ENCODE peak calls at places on chromosomes 5 and 9, in four cellular contexts. K, U, G and A are unnamed samples. For H3K4me1 and H3K9me3, the result is how much of the 10 kb centered on the place peaks cover.

GRCh38 chr5:176821441-176821840 is 11.1 kb downstream of the UNC5A start:
- DNase-seq in U (no peak), G (no peak), K (no peak), A (no peak)

GRCh38 chr5:56415356-56415765 is 182.2 kb upstream of the ANKRD55 start:
- DNase-seq in U (peak), K (peak), G (no peak), A (peak)

GRCh38 chr5:163953883-163954282 is 448.5 kb downstream of the MAT2B start:
- DNase-seq in G (no peak), U (no peak), K (no peak), A (no peak)

GRCh38 chr5:51024263-51024662 is 357.8 kb downstream of the PARP8 start:
- DNase-seq in U (no peak), K (no peak), G (no peak), A (no peak)

GRCh38 chr9:18115131-18115530 is 358.8 kb upstream of the ADAMTSL1 start:
- DNase-seq in G (no peak), K (no peak), U (no peak), A (no peak)

GRCh38 chr5:157143127-157143959 is 678 bp upstream of the MED7 start:
- DNase-seq in K (peak), U (peak), G (no peak), A (peak)

GRCh38 chr9:86751207-86751606 is 196.1 kb downstream of the GAS1 start:
- DNase-seq in G (no peak), K (no peak), U (no peak), A (no peak)

GRCh38 chr9:124266826-124267201 is 9.1 kb downstream of the NEK6 start:
- DNase-seq in G (no peak), K (no peak), U (no peak), A (no peak)

GRCh38 chr5:30959238-30959637 is 234.2 kb upstream of the CDH6 start:
- DNase-seq in K (no peak), G (no peak), U (no peak), A (no peak)

GRCh38 chr9:126482361-126483044 is 131.2 kb upstream of the LMX1B start:
- DNase-seq in G (no peak), K (peak), U (peak), A (peak)

GRCh38 chr5:69491027-69491426 is 1.6 kb upstream of the OCLN start:
- DNase-seq in U (no peak), G (no peak), K (no peak), A (no peak)

GRCh38 chr9:127935765-127936221 is 1.9 kb downstream of the DPM2 start:
- DNase-seq in G (no peak), U (peak), K (no peak), A (no peak)

GRCh38 chr5:150527038-150527437 is 19.1 kb downstream of the NDST1 start:
- DNase-seq in K (no peak), G (no peak), U (no peak), A (no peak)

GRCh38 chr5:138661342-138661975 is 86.3 kb upstream of the HSPA9 start:
- DNase-seq in U (no peak), K (no peak), G (no peak), A (no peak)

GRCh38 chr5:77892061-77893010 is 116.2 kb upstream of the TBCA start:
- DNase-seq in G (no peak), U (no peak), K (no peak), A (no peak)

GRCh38 chr5:33364406-33364805 is 76.4 kb upstream of the TARS1 start:
- DNase-seq in K (no peak), U (no peak), G (peak), A (no peak)

GRCh38 chr9:110066929-110067716 is 140.8 kb downstream of the C9orf152 start:
- DNase-seq in G (peak), U (no peak), K (no peak), A (no peak)

GRCh38 chr5:150301170-150301505 is 1.6 kb downstream of the ARSI start:
- DNase-seq in U (no peak), K (no peak), G (no peak), A (peak)

GRCh38 chr5:176825957-176826356 is 15.6 kb downstream of the UNC5A start:
- DNase-seq in U (no peak), K (no peak), G (no peak), A (no peak)

GRCh38 chr5:66246621-66247020 is 102.5 kb downstream of the SREK1 start:
- DNase-seq in U (no peak), K (no peak), G (no peak), A (no peak)

GRCh38 chr9:5621327-5621726 is 7.6 kb upstream of the RIC1 start:
- DNase-seq in K (no peak), U (no peak), G (peak), A (no peak)

GRCh38 chr9:5624655-5625054 is 4.3 kb upstream of the RIC1 start:
- DNase-seq in G (no peak), K (no peak), U (no peak), A (no peak)

GRCh38 chr9:5622019-5622418 is 6.9 kb upstream of the RIC1 start:
- DNase-seq in U (no peak), K (no peak), G (no peak), A (no peak)

GRCh38 chr9:5617749-5618148 is 11.2 kb upstream of the RIC1 start:
- DNase-seq in U (no peak), K (no peak), G (no peak), A (no peak)

DNA sequence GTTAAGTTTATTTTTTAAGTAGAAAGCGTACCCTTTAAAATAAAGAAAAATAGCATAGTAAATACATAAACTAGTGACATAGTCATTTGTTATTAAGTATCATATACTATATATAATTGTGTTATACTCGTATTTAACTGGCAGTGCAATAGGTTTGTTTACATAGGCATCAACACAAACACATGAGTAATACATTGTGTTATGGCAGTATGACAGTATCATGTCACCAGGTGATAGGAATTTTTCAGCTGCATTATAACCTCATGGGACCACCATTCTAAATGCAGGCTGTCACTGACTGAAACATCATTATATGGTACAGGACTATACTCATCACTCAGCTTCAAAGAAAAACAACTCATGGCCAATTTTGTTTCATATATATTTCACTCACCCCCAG is 8.4 kb upstream of the RIC1 start:
- DNase-seq in U (no peak), G (no peak), K (no peak), A (no peak)
- H3K4me1 ChIP-seq in U (under half), G (under half), K (under half), A (under half)

GRCh38 chr9:129109504-129109903 is 1.1 kb downstream of the CRAT start:
- DNase-seq in K (peak), U (peak), G (no peak), A (no peak)
- H3K4me3 ChIP-seq in K (peak), U (peak), G (no peak), A (no peak)

GRCh38 chr9:96818535-96818934 is 35.8 kb downstream of the ZNF782 start:
- DNase-seq in U (no peak), G (peak), K (no peak), A (no peak)
- H3K9me3 ChIP-seq in U (under half), G (under half), K (half or more), A (under half)

GRCh38 chr5:131224387-131225191 is 39.3 kb upstream of the CDC42SE2 start:
- DNase-seq in K (peak), U (no peak), G (no peak), A (no peak)
- H3K4me1 ChIP-seq in K (under half), U (under half), G (under half), A (under half)

DNA sequence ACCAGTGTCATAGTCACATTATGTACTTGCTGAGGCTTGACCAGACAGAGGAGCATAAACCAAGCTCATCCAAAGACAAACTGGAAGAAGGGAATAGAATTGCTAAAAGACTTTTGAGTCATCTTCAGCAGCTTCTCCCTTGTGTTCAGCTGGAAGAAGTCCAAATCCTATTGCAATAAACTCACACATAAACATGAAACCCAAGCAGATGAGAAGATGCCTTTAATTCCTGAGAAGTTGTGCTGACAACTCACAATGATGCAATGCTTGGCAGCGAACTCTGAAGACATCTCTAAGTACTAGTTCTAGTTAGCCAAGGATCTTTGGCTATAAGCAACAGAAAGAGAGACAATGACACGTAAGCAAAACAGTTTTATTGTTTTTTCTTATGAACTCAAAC is 642.1 kb downstream of the KCTD16 start:
- DNase-seq in K (no peak), U (no peak), G (no peak), A (no peak)
- H3K4me3 ChIP-seq in K (no peak), U (no peak), G (no peak), A (no peak)

DNA sequence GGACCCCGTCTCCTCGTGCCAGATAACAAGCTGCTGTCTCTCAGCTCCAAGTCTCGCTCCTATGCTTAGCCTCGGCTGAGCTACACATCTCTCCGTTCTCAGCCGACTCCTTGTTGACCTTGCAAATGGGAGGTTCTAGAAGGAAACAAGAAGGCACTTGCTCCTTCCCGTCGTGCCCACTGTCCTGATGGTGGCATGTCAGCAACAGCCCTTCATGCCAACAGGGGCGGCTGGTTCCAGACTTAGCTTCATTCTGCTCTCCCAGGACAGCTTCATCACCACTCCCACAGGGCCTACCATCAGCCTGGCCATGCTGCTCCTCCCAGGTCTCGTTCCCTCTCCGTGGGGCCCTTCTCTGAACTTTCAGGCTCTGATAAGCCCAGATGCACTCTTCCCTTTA is 13.0 kb upstream of the RASGEF1C start:
- DNase-seq in G (no peak), K (no peak), U (no peak), A (no peak)
- H3K9me3 ChIP-seq in G (under half), K (half or more), U (under half), A (under half)